ENCODE peak calls at places on chromosomes 1 and 21, in five cellular contexts. One of them, this sample, is unnamed.

GRCh38 chr1:68359045-68359444 is 90.7 kb downstream of the RPE65 start:
- DNase-seq in A549: no peak
- DNase-seq in SK-N-SH: no peak
- DNase-seq in ovary: no peak
- DNase-seq in stomach: no peak
- DNase-seq in this sample: no peak

GRCh38 chr1:108129999-108130398 is 70.1 kb downstream of the SLC25A24 start:
- DNase-seq in ovary: no peak
- DNase-seq in stomach: no peak
- DNase-seq in A549: no peak
- DNase-seq in SK-N-SH: no peak
- DNase-seq in this sample: no peak

GRCh38 chr21:14620152-14620551 is 74.0 kb upstream of the SAMSN1 start:
- DNase-seq in stomach: no peak
- DNase-seq in SK-N-SH: no peak
- DNase-seq in ovary: no peak
- DNase-seq in A549: no peak
- DNase-seq in this sample: no peak

GRCh38 chr1:232308616-232309015 is 321.3 kb downstream of the SIPA1L2 start:
- DNase-seq in A549: no peak
- DNase-seq in ovary: no peak
- DNase-seq in SK-N-SH: no peak
- DNase-seq in stomach: no peak
- DNase-seq in this sample: no peak

GRCh38 chr1:231636157-231636556 is 9.6 kb downstream of the DISC1 start:
- DNase-seq in SK-N-SH: no peak
- DNase-seq in stomach: no peak
- DNase-seq in A549: no peak
- DNase-seq in ovary: peak
- DNase-seq in this sample: no peak

GRCh38 chr1:16215882-16216753 is 3.7 kb upstream of the ARHGEF19 start:
- DNase-seq in ovary: peak
- DNase-seq in SK-N-SH: peak
- DNase-seq in A549: peak
- DNase-seq in stomach: peak
- DNase-seq in this sample: peak

GRCh38 chr1:91924146-91924545 is 25.1 kb upstream of the BRDT start:
- DNase-seq in stomach: no peak
- DNase-seq in A549: no peak
- DNase-seq in ovary: no peak
- DNase-seq in SK-N-SH: no peak
- DNase-seq in this sample: no peak

GRCh38 chr21:26061437-26061836 is 109.1 kb downstream of the APP start:
- DNase-seq in SK-N-SH: no peak
- DNase-seq in A549: no peak
- DNase-seq in ovary: no peak
- DNase-seq in stomach: no peak
- DNase-seq in this sample: no peak

GRCh38 chr1:219432966-219433365 is 179.9 kb downstream of the ZC3H11B start:
- DNase-seq in ovary: no peak
- DNase-seq in SK-N-SH: no peak
- DNase-seq in stomach: no peak
- DNase-seq in A549: no peak
- DNase-seq in this sample: no peak

GRCh38 chr1:24289937-24290595 is 29.1 kb upstream of the GRHL3 start:
- DNase-seq in ovary: peak
- DNase-seq in A549: peak
- DNase-seq in stomach: peak
- DNase-seq in SK-N-SH: peak
- DNase-seq in this sample: peak

GRCh38 chr1:209156991-209157390 is 426.5 kb upstream of the CAMK1G start:
- DNase-seq in A549: no peak
- DNase-seq in stomach: no peak
- DNase-seq in ovary: no peak
- DNase-seq in SK-N-SH: no peak
- DNase-seq in this sample: no peak

GRCh38 chr1:232635778-232636356 is 5.9 kb upstream of the SIPA1L2 start:
- DNase-seq in stomach: no peak
- DNase-seq in A549: peak
- DNase-seq in ovary: no peak
- DNase-seq in SK-N-SH: peak
- DNase-seq in this sample: no peak

GRCh38 chr1:203408485-203409229 is 57.7 kb upstream of the FMOD start:
- DNase-seq in ovary: peak
- DNase-seq in A549: no peak
- DNase-seq in SK-N-SH: no peak
- DNase-seq in stomach: peak
- DNase-seq in this sample: peak

GRCh38 chr1:94183197-94183815 is 54.1 kb downstream of the ARHGAP29 start:
- DNase-seq in ovary: no peak
- DNase-seq in A549: no peak
- DNase-seq in SK-N-SH: no peak
- DNase-seq in stomach: no peak
- DNase-seq in this sample: no peak

GRCh38 chr1:111417755-111418154 is 9.8 kb downstream of the OVGP1 start:
- DNase-seq in A549: no peak
- DNase-seq in SK-N-SH: no peak
- DNase-seq in stomach: no peak
- DNase-seq in ovary: no peak
- DNase-seq in this sample: no peak

GRCh38 chr1:160328171-160328570 is 14.9 kb downstream of the COPA start:
- DNase-seq in SK-N-SH: no peak
- DNase-seq in ovary: no peak
- DNase-seq in stomach: no peak
- DNase-seq in A549: no peak
- DNase-seq in this sample: no peak

GRCh38 chr1:157091668-157092273 is 7.8 kb downstream of the ETV3L start:
- DNase-seq in stomach: no peak
- DNase-seq in ovary: no peak
- DNase-seq in A549: no peak
- DNase-seq in SK-N-SH: no peak
- DNase-seq in this sample: no peak

GRCh38 chr1:194347184-194347583 is 1160.8 kb upstream of the B3GALT2 start:
- DNase-seq in ovary: no peak
- DNase-seq in A549: no peak
- DNase-seq in stomach: no peak
- DNase-seq in SK-N-SH: no peak
- DNase-seq in this sample: no peak

GRCh38 chr1:51842255-51842654 is 36.3 kb downstream of the NRDC start:
- DNase-seq in ovary: no peak
- DNase-seq in SK-N-SH: peak
- DNase-seq in stomach: no peak
- DNase-seq in A549: no peak
- DNase-seq in this sample: no peak

GRCh38 chr1:52152976-52153375 is 11.1 kb downstream of the ZFYVE9 start:
- DNase-seq in SK-N-SH: no peak
- DNase-seq in A549: no peak
- DNase-seq in stomach: no peak
- DNase-seq in ovary: no peak
- DNase-seq in this sample: no peak

GRCh38 chr1:156599811-156600210 is 1.5 kb downstream of the GPATCH4 start:
- DNase-seq in stomach: no peak
- DNase-seq in SK-N-SH: no peak
- DNase-seq in ovary: no peak
- DNase-seq in A549: peak
- DNase-seq in this sample: no peak

GRCh38 chr1:245085508-245086095 is 69.2 kb upstream of the KIF26B start:
- DNase-seq in ovary: no peak
- DNase-seq in SK-N-SH: no peak
- DNase-seq in stomach: no peak
- DNase-seq in A549: no peak
- DNase-seq in this sample: peak

GRCh38 chr1:147336290-147336689 is 93.8 kb downstream of the CHD1L start:
- DNase-seq in SK-N-SH: no peak
- DNase-seq in stomach: no peak
- DNase-seq in ovary: no peak
- DNase-seq in A549: no peak
- DNase-seq in this sample: no peak

GRCh38 chr1:18948913-18949688 is 7.4 kb downstream of the IFFO2 start:
- DNase-seq in SK-N-SH: no peak
- DNase-seq in ovary: peak
- DNase-seq in A549: no peak
- DNase-seq in stomach: peak
- DNase-seq in this sample: no peak

GRCh38 chr1:236945002-236945401 is 59.2 kb downstream of the MT1HL1 start:
- DNase-seq in SK-N-SH: no peak
- DNase-seq in A549: no peak
- DNase-seq in stomach: no peak
- DNase-seq in ovary: no peak
- DNase-seq in this sample: no peak

GRCh38 chr1:153945795-153946621 is 510 bp downstream of the DENND4B start:
- DNase-seq in stomach: peak
- DNase-seq in A549: peak
- DNase-seq in SK-N-SH: peak
- DNase-seq in ovary: peak
- DNase-seq in this sample: peak

GRCh38 chr1:77762072-77762476 is 2.4 kb upstream of the USP33 start:
- DNase-seq in stomach: no peak
- DNase-seq in ovary: no peak
- DNase-seq in A549: no peak
- DNase-seq in SK-N-SH: no peak
- DNase-seq in this sample: no peak

GRCh38 chr1:169610858-169611257 is 19.1 kb downstream of the SELP start:
- DNase-seq in A549: no peak
- DNase-seq in stomach: no peak
- DNase-seq in SK-N-SH: no peak
- DNase-seq in ovary: no peak
- DNase-seq in this sample: no peak

GRCh38 chr1:27872059-27872801 is at the start of gene THEMIS2:
- DNase-seq in A549: peak
- DNase-seq in SK-N-SH: peak
- DNase-seq in ovary: peak
- DNase-seq in stomach: peak
- DNase-seq in this sample: peak

GRCh38 chr21:39124852-39125251 is 58.4 kb downstream of the PSMG1 start:
- DNase-seq in stomach: no peak
- DNase-seq in SK-N-SH: no peak
- DNase-seq in ovary: no peak
- DNase-seq in A549: no peak
- DNase-seq in this sample: no peak

GRCh38 chr1:27321813-27322568 is at the start of gene TMEM222:
- DNase-seq in A549: peak
- DNase-seq in ovary: peak
- DNase-seq in stomach: peak
- DNase-seq in SK-N-SH: peak
- DNase-seq in this sample: peak

GRCh38 chr1:39721664-39722063 is 17.0 kb upstream of the PPIE start:
- DNase-seq in stomach: no peak
- DNase-seq in A549: no peak
- DNase-seq in ovary: no peak
- DNase-seq in SK-N-SH: no peak
- DNase-seq in this sample: no peak

GRCh38 chr1:228323401-228323800 is 83.2 kb downstream of the TRIM11 start:
- DNase-seq in stomach: peak
- DNase-seq in ovary: peak
- DNase-seq in SK-N-SH: no peak
- DNase-seq in A549: no peak
- DNase-seq in this sample: peak

GRCh38 chr21:31877558-31877957 is 4.7 kb downstream of the HUNK start:
- DNase-seq in stomach: no peak
- DNase-seq in A549: no peak
- DNase-seq in ovary: no peak
- DNase-seq in SK-N-SH: no peak
- DNase-seq in this sample: no peak

GRCh38 chr1:213110349-213111300 is 59.6 kb downstream of the RPS6KC1 start:
- DNase-seq in A549: no peak
- DNase-seq in stomach: no peak
- DNase-seq in ovary: no peak
- DNase-seq in SK-N-SH: no peak
- DNase-seq in this sample: no peak

GRCh38 chr1:153963850-153964331 is 554 bp upstream of the SLC39A1 start:
- DNase-seq in ovary: peak
- DNase-seq in SK-N-SH: no peak
- DNase-seq in stomach: peak
- DNase-seq in A549: peak
- DNase-seq in this sample: peak

GRCh38 chr21:45505416-45506021 is 36.7 kb downstream of the SLC19A1 start:
- DNase-seq in SK-N-SH: no peak
- DNase-seq in ovary: peak
- DNase-seq in A549: no peak
- DNase-seq in stomach: peak
- DNase-seq in this sample: peak
- TF ChIP-seq EP300 in SK-N-SH: no peak
- TF ChIP-seq EP300 in ovary: no peak
- TF ChIP-seq EP300 in A549: no peak
- TF ChIP-seq EP300 in stomach: no peak
- TF ChIP-seq EP300 in this sample: no peak

DNA sequence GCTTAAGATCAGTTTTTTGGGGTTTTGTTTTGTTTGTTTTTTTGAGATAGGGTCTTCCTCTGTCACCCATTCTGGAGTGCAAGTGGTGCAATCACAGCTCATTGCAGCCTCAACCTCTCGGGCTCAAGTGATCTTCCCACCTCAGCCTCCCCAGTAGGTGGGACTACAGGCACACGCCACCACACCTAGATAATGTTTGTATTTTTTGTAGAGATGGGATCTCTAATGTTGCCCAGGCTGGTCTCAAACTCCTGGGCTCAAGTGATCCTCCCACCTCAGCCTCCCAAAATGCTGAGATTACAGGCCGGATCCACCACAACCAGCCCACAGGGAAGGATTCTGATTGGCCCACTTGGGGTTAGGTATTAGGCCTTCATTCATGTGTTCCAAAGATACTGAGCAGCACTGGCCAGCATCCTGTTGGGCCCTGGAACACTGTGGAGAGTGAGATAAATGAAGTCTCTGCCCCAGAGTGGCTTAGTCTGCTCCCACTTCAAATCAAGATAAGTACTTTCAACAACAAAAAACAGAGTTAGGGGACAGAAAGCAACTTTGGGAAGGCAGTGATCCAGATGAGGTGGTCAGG is 54.7 kb downstream of the PTP4A2 start:
- DNase-seq in SK-N-SH: no peak
- DNase-seq in stomach: no peak
- DNase-seq in A549: no peak
- DNase-seq in ovary: no peak
- DNase-seq in this sample: no peak
- TF ChIP-seq CTCF in SK-N-SH: no peak
- TF ChIP-seq CTCF in stomach: no peak
- TF ChIP-seq CTCF in A549: no peak
- TF ChIP-seq CTCF in ovary: no peak
- TF ChIP-seq CTCF in this sample: no peak

DNA sequence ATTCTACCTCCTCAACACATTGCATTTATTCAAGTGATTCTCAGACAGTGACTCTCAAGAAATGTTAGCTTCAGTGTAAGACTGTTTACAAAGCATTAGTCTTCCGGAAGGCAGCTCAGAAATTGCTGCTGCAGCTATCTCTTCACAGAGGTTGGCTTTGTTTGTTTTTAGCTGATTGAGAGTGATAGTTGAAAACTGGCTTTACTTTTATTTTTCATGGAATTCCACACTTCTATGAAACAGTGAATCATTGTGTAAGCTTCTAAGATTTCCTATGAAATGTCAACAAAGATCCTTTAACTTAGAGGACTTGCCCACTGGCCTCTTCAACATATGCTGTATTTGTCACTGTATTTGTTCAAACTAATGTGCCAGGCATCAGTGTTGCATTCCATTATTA is 121.3 kb downstream of the TNNI3K start:
- DNase-seq in SK-N-SH: no peak
- DNase-seq in ovary: no peak
- DNase-seq in stomach: no peak
- DNase-seq in A549: no peak
- DNase-seq in this sample: no peak
- TF ChIP-seq EP300 in SK-N-SH: no peak
- TF ChIP-seq EP300 in ovary: no peak
- TF ChIP-seq EP300 in stomach: no peak
- TF ChIP-seq EP300 in A549: no peak
- TF ChIP-seq EP300 in this sample: no peak

GRCh38 chr1:30777906-30778155 is 20.3 kb upstream of the LAPTM5 start:
- DNase-seq in ovary: no peak
- DNase-seq in A549: peak
- DNase-seq in SK-N-SH: no peak
- DNase-seq in stomach: no peak
- DNase-seq in this sample: no peak
- TF ChIP-seq CTCF in ovary: no peak
- TF ChIP-seq CTCF in A549: peak
- TF ChIP-seq CTCF in SK-N-SH: no peak
- TF ChIP-seq CTCF in stomach: no peak
- TF ChIP-seq CTCF in this sample: no peak